ENCODE peak calls at places on chromosomes 5 and 9, in six cellular contexts. I, C, G, Q, P and F are unnamed samples. For H3K4me1, the result is how much of the 10 kb centered on the place peaks cover.

GRCh38 chr9:26054600-26055516 is 376.6 kb upstream of the TUSC1 start:
- DNase-seq in I (no peak), Q (no peak), P (no peak), C (no peak), G (no peak), F (no peak)

GRCh38 chr5:91443028-91443427 is 59.9 kb upstream of the ARRDC3 start:
- DNase-seq in Q (no peak), G (no peak), C (no peak), I (no peak), P (no peak), F (no peak)

GRCh38 chr9:121393318-121393717 is 23.3 kb upstream of the STOM start:
- DNase-seq in Q (no peak), G (no peak), I (peak), P (no peak), C (no peak), F (no peak)

GRCh38 chr9:27703591-27703990 is 130.3 kb upstream of the C9orf72 start:
- DNase-seq in P (no peak), C (no peak), Q (no peak), G (no peak), I (no peak), F (no peak)

GRCh38 chr9:34252670-34253459 is 74.0 kb downstream of the UBAP1 start:
- DNase-seq in G (peak), I (peak), P (no peak), Q (peak), C (peak), F (peak)

GRCh38 chr9:94164756-94165549 is 80.7 kb downstream of the PTPDC1 start:
- DNase-seq in P (no peak), C (no peak), Q (no peak), I (no peak), G (no peak), F (no peak)

GRCh38 chr5:68958428-68958827 is 135.4 kb upstream of the SLC30A5 start:
- DNase-seq in G (no peak), P (no peak), I (no peak), Q (no peak), C (no peak), F (no peak)

GRCh38 chr9:134895849-134896833 is 15.5 kb downstream of the FCN2 start:
- DNase-seq in C (peak), P (no peak), Q (peak), G (no peak), I (peak), F (peak)

GRCh38 chr9:87322840-87323635 is 174.6 kb upstream of the DAPK1 start:
- DNase-seq in I (no peak), C (no peak), G (no peak), Q (no peak), P (no peak), F (no peak)

GRCh38 chr9:91066856-91067255 is 265.2 kb downstream of the SYK start:
- DNase-seq in P (no peak), Q (no peak), G (no peak), C (no peak), I (no peak), F (no peak)

GRCh38 chr9:117516676-117517632 is 102.1 kb upstream of the ASTN2 start:
- DNase-seq in G (no peak), C (no peak), Q (no peak), I (no peak), P (no peak), F (peak)

GRCh38 chr9:112334319-112334828 is 955 bp upstream of the PTBP3 start:
- DNase-seq in I (peak), C (no peak), Q (no peak), P (no peak), G (no peak), F (peak)

GRCh38 chr9:135098400-135099105 is 11.1 kb downstream of the OLFM1 start:
- DNase-seq in P (no peak), G (no peak), C (no peak), I (peak), Q (no peak), F (no peak)

GRCh38 chr9:5579881-5580280 is 49.0 kb upstream of the RIC1 start:
- DNase-seq in P (no peak), Q (no peak), I (no peak), G (no peak), C (no peak), F (no peak)

GRCh38 chr9:5586391-5586802 is 42.5 kb upstream of the RIC1 start:
- DNase-seq in P (peak), Q (no peak), C (no peak), I (no peak), G (no peak), F (no peak)

GRCh38 chr9:5578698-5579085 is 50.2 kb upstream of the RIC1 start:
- DNase-seq in I (no peak), G (no peak), Q (no peak), P (no peak), C (no peak), F (no peak)

GRCh38 chr9:5580650-5581049 is 48.3 kb upstream of the RIC1 start:
- DNase-seq in G (no peak), C (no peak), P (no peak), I (no peak), Q (no peak), F (no peak)

GRCh38 chr9:5582835-5583195 is 46.1 kb upstream of the RIC1 start:
- DNase-seq in C (no peak), G (no peak), I (no peak), Q (no peak), P (peak), F (no peak)
- TF ChIP-seq POLR2A in C (no peak), G (no peak), I (no peak), Q (no peak), P (peak), F (no peak)

DNA sequence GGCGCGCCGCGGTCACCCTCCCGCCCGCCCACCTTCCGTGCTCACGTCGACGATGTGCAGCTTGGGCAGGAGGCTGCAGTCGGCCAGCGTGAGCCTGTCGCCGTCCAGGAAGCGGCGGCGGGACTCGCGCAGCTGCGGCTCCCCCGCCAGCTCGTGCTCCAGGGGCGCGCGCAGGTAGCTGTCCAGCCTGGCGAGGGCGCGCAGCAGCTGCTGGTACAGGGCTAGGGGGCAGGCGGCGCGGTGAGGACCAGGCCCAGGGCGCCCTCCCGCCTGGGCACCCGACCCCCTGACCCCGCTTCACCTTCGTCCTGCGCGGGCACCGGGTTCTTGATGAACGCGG is 1.5 kb downstream of the CLIC3 start:
- DNase-seq in G (no peak), C (no peak), I (no peak), P (no peak), Q (no peak), F (no peak)
- TF ChIP-seq POLR2AphosphoS5 in G (no peak), C (no peak), I (no peak), P (no peak), Q (no peak), F (no peak)

GRCh38 chr9:100090880-100091279 is 7.9 kb downstream of the ERP44 start:
- DNase-seq in Q (no peak), G (no peak), P (no peak), C (no peak), I (no peak), F (no peak)
- H3K4me1 ChIP-seq in Q (under half), G (under half), P (under half), C (under half), I (under half), F (under half)

GRCh38 chr5:179821298-179822058 is 773 bp downstream of the SQSTM1 start:
- DNase-seq in I (peak), G (peak), Q (peak), P (no peak), C (peak), F (peak)
- TF ChIP-seq POLR2A in I (peak), G (no peak), Q (peak), P (peak), C (peak), F (peak)

GRCh38 chr5:106376522-106376921 is 1294.2 kb downstream of the EFNA5 start:
- DNase-seq in C (no peak), G (no peak), P (no peak), I (no peak), Q (no peak), F (no peak)
- TF ChIP-seq POLR2AphosphoS5 in C (no peak), G (no peak), P (no peak), I (no peak), Q (no peak), F (no peak)

DNA sequence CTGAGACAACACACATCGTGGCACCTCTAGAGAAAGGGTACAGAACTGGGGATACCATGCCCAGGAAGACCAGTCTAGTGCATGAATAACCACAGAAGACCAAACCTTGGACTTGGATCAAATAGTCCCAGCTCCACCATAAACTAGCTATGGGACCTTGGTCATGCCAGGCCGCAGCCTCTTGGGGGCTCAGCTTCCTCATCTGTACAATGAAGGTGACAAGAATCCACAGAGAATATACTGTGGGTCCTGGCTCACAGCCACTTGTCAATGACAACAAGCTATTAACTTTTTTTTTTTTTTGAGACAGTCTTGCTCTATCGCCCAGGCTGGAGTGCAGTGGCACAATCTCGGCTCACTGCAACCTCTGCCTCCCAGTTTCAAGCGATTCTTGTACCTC is 3.9 kb downstream of the KYAT1 start:
- DNase-seq in I (peak), Q (no peak), G (no peak), C (no peak), P (no peak), F (no peak)
- H3K4me1 ChIP-seq in I (under half), Q (under half), G (under half), C (under half), P (under half), F (under half)